ENCODE peak calls at places on chromosome 19, in eight cellular contexts. One of them, this sample, is unnamed.

GRCh38 chr19:7998081-7998480 is 7.4 kb downstream of the ELAVL1 start:
- DNase-seq in heart left ventricle: no peak
- DNase-seq in cardiac muscle cell: peak; percentile 27
- DNase-seq in adrenal gland: no peak
- DNase-seq in esophagus squamous epithelium: no peak
- DNase-seq in K562: no peak
- DNase-seq in IMR-90: peak; percentile 63
- DNase-seq in tibial nerve: no peak
- DNase-seq in this sample: no peak

GRCh38 chr19:33668968-33669367 is 47.2 kb downstream of the CHST8 start:
- DNase-seq in adrenal gland: no peak
- DNase-seq in tibial nerve: no peak
- DNase-seq in heart left ventricle: no peak
- DNase-seq in IMR-90: no peak
- DNase-seq in esophagus squamous epithelium: no peak
- DNase-seq in K562: no peak
- DNase-seq in cardiac muscle cell: no peak
- DNase-seq in this sample: no peak

GRCh38 chr19:33440682-33441081 is 67.2 kb downstream of the CEBPG start:
- DNase-seq in IMR-90: no peak
- DNase-seq in adrenal gland: no peak
- DNase-seq in cardiac muscle cell: no peak
- DNase-seq in tibial nerve: no peak
- DNase-seq in K562: no peak
- DNase-seq in heart left ventricle: peak; percentile 25
- DNase-seq in esophagus squamous epithelium: no peak
- DNase-seq in this sample: no peak

GRCh38 chr19:38264486-38265212 is at the start of gene SPINT2:
- DNase-seq in heart left ventricle: no peak
- DNase-seq in IMR-90: no peak
- DNase-seq in adrenal gland: no peak
- DNase-seq in tibial nerve: no peak
- DNase-seq in esophagus squamous epithelium: no peak
- DNase-seq in cardiac muscle cell: peak; percentile 89
- DNase-seq in K562: no peak
- DNase-seq in this sample: peak; percentile 95

GRCh38 chr19:39906283-39906682 is 28.2 kb downstream of the FCGBP start:
- DNase-seq in tibial nerve: no peak
- DNase-seq in cardiac muscle cell: no peak
- DNase-seq in adrenal gland: no peak
- DNase-seq in IMR-90: no peak
- DNase-seq in K562: no peak
- DNase-seq in heart left ventricle: no peak
- DNase-seq in esophagus squamous epithelium: no peak
- DNase-seq in this sample: peak; percentile 19

GRCh38 chr19:5679289-5680082 is 830 bp downstream of the MICOS13 start:
- DNase-seq in K562: no peak
- DNase-seq in heart left ventricle: no peak
- DNase-seq in esophagus squamous epithelium: no peak
- DNase-seq in adrenal gland: no peak
- DNase-seq in IMR-90: no peak
- DNase-seq in tibial nerve: no peak
- DNase-seq in cardiac muscle cell: no peak
- DNase-seq in this sample: peak; percentile 65

GRCh38 chr19:33775731-33776487 is 20.8 kb upstream of the KCTD15 start:
- DNase-seq in esophagus squamous epithelium: no peak
- DNase-seq in K562: no peak
- DNase-seq in tibial nerve: no peak
- DNase-seq in heart left ventricle: no peak
- DNase-seq in cardiac muscle cell: no peak
- DNase-seq in IMR-90: no peak
- DNase-seq in adrenal gland: no peak
- DNase-seq in this sample: no peak

GRCh38 chr19:24159707-24160106 is 72.7 kb downstream of the ZNF254 start:
- DNase-seq in tibial nerve: no peak
- DNase-seq in cardiac muscle cell: no peak
- DNase-seq in heart left ventricle: no peak
- DNase-seq in IMR-90: peak; percentile 17
- DNase-seq in esophagus squamous epithelium: no peak
- DNase-seq in K562: peak; percentile 13
- DNase-seq in adrenal gland: no peak
- DNase-seq in this sample: peak; percentile 37

GRCh38 chr19:33398361-33399060 is 25.0 kb downstream of the CEBPG start:
- DNase-seq in K562: no peak
- DNase-seq in heart left ventricle: no peak
- DNase-seq in cardiac muscle cell: no peak
- DNase-seq in adrenal gland: no peak
- DNase-seq in IMR-90: no peak
- DNase-seq in esophagus squamous epithelium: no peak
- DNase-seq in tibial nerve: no peak
- DNase-seq in this sample: no peak

GRCh38 chr19:56294557-56294956 is 20.1 kb downstream of the ZSCAN5A start:
- DNase-seq in adrenal gland: no peak
- DNase-seq in IMR-90: peak; percentile 15
- DNase-seq in K562: no peak
- DNase-seq in esophagus squamous epithelium: no peak
- DNase-seq in cardiac muscle cell: no peak
- DNase-seq in tibial nerve: no peak
- DNase-seq in heart left ventricle: no peak
- DNase-seq in this sample: no peak

GRCh38 chr19:5253403-5254110 is 87.1 kb downstream of the PTPRS start:
- DNase-seq in cardiac muscle cell: no peak
- DNase-seq in IMR-90: peak; percentile 44
- DNase-seq in heart left ventricle: no peak
- DNase-seq in esophagus squamous epithelium: no peak
- DNase-seq in adrenal gland: peak; percentile 24
- DNase-seq in K562: no peak
- DNase-seq in tibial nerve: peak; percentile 25
- DNase-seq in this sample: no peak

GRCh38 chr19:45475537-45476348 is 7.9 kb downstream of the FOSB start:
- DNase-seq in heart left ventricle: no peak
- DNase-seq in K562: no peak
- DNase-seq in IMR-90: peak; percentile 32
- DNase-seq in tibial nerve: no peak
- DNase-seq in cardiac muscle cell: no peak
- DNase-seq in esophagus squamous epithelium: no peak
- DNase-seq in adrenal gland: no peak
- DNase-seq in this sample: no peak

GRCh38 chr19:10146142-10146541 is 26.4 kb upstream of the EIF3G start:
- DNase-seq in tibial nerve: no peak
- DNase-seq in heart left ventricle: no peak
- DNase-seq in esophagus squamous epithelium: no peak
- DNase-seq in IMR-90: no peak
- DNase-seq in cardiac muscle cell: no peak
- DNase-seq in adrenal gland: no peak
- DNase-seq in K562: no peak
- DNase-seq in this sample: no peak

GRCh38 chr19:30877591-30878230 is 471.5 kb downstream of the TSHZ3 start:
- DNase-seq in adrenal gland: peak; percentile 59
- DNase-seq in cardiac muscle cell: no peak
- DNase-seq in IMR-90: no peak
- DNase-seq in heart left ventricle: no peak
- DNase-seq in K562: no peak
- DNase-seq in tibial nerve: peak; percentile 56
- DNase-seq in esophagus squamous epithelium: no peak
- DNase-seq in this sample: no peak

GRCh38 chr19:1079566-1080111 is 12.7 kb downstream of the ARHGAP45 start:
- DNase-seq in adrenal gland: no peak
- DNase-seq in K562: no peak
- DNase-seq in tibial nerve: no peak
- DNase-seq in cardiac muscle cell: no peak
- DNase-seq in heart left ventricle: peak; percentile 63
- DNase-seq in esophagus squamous epithelium: no peak
- DNase-seq in IMR-90: no peak
- DNase-seq in this sample: no peak

GRCh38 chr19:10270616-10271394 is at the start of gene ICAM1:
- DNase-seq in K562: peak; percentile 83
- DNase-seq in IMR-90: peak; percentile 66
- DNase-seq in esophagus squamous epithelium: no peak
- DNase-seq in tibial nerve: peak; percentile 69
- DNase-seq in adrenal gland: peak; percentile 84
- DNase-seq in heart left ventricle: peak; percentile 91
- DNase-seq in cardiac muscle cell: no peak
- DNase-seq in this sample: peak; percentile 90

GRCh38 chr19:7970716-7971448 is 27.4 kb upstream of the TIMM44 start:
- DNase-seq in K562: peak; percentile 54
- DNase-seq in cardiac muscle cell: peak; percentile 71
- DNase-seq in adrenal gland: peak; percentile 40
- DNase-seq in tibial nerve: peak; percentile 23
- DNase-seq in esophagus squamous epithelium: no peak
- DNase-seq in heart left ventricle: peak; percentile 48
- DNase-seq in IMR-90: peak; percentile 28
- DNase-seq in this sample: peak; percentile 91

GRCh38 chr19:10517361-10517759 is at the start of gene S1PR5:
- DNase-seq in IMR-90: no peak
- DNase-seq in K562: peak; percentile 46
- DNase-seq in tibial nerve: no peak
- DNase-seq in adrenal gland: no peak
- DNase-seq in esophagus squamous epithelium: no peak
- DNase-seq in cardiac muscle cell: peak; percentile 38
- DNase-seq in heart left ventricle: no peak
- DNase-seq in this sample: peak; percentile 85

GRCh38 chr19:2552859-2553258 is 76.9 kb downstream of the GADD45B start:
- DNase-seq in tibial nerve: no peak
- DNase-seq in esophagus squamous epithelium: no peak
- DNase-seq in cardiac muscle cell: no peak
- DNase-seq in heart left ventricle: no peak
- DNase-seq in IMR-90: no peak
- DNase-seq in K562: no peak
- DNase-seq in adrenal gland: peak; percentile 42
- DNase-seq in this sample: no peak
- H3K4me3 ChIP-seq in tibial nerve: no peak overlapping the region
- H3K4me3 ChIP-seq in esophagus squamous epithelium: no peak overlapping the region
- H3K4me3 ChIP-seq in cardiac muscle cell: no peak overlapping the region
- H3K4me3 ChIP-seq in heart left ventricle: peak overlapping the region; percentile 31
- H3K4me3 ChIP-seq in IMR-90: no peak overlapping the region
- H3K4me3 ChIP-seq in K562: peak overlapping the region; percentile 0
- H3K4me3 ChIP-seq in adrenal gland: no peak overlapping the region
- H3K4me3 ChIP-seq in this sample: no peak overlapping the region

GRCh38 chr19:57687363-57688010 is 5.7 kb downstream of the ZNF551 start:
- DNase-seq in heart left ventricle: no peak
- DNase-seq in K562: no peak
- DNase-seq in esophagus squamous epithelium: no peak
- DNase-seq in cardiac muscle cell: no peak
- DNase-seq in tibial nerve: no peak
- DNase-seq in adrenal gland: no peak
- DNase-seq in IMR-90: no peak
- DNase-seq in this sample: no peak
- H3K9me3 ChIP-seq in heart left ventricle: peaks cover 94% of the 10 kb centered on the region
- H3K9me3 ChIP-seq in K562: peaks cover 61% of the 10 kb centered on the region
- H3K9me3 ChIP-seq in esophagus squamous epithelium: peaks cover 20% of the 10 kb centered on the region
- H3K9me3 ChIP-seq in cardiac muscle cell: no peaks in the 10 kb centered on the region
- H3K9me3 ChIP-seq in tibial nerve: peaks cover 92% of the 10 kb centered on the region
- H3K9me3 ChIP-seq in adrenal gland: no peaks in the 10 kb centered on the region
- H3K9me3 ChIP-seq in IMR-90: peaks cover 73% of the 10 kb centered on the region
- H3K9me3 ChIP-seq in this sample: peaks cover 80% of the 10 kb centered on the region

GRCh38 chr19:50722248-50723013 is 733 bp upstream of the CLEC11A start:
- DNase-seq in IMR-90: peak; percentile 6
- DNase-seq in esophagus squamous epithelium: no peak
- DNase-seq in tibial nerve: no peak
- DNase-seq in K562: no peak
- DNase-seq in heart left ventricle: no peak
- DNase-seq in cardiac muscle cell: no peak
- DNase-seq in adrenal gland: no peak
- DNase-seq in this sample: no peak
- H3K27ac ChIP-seq in IMR-90: peak overlapping the region; percentile 87
- H3K27ac ChIP-seq in esophagus squamous epithelium: peak overlapping the region; percentile 78
- H3K27ac ChIP-seq in tibial nerve: no peak overlapping the region
- H3K27ac ChIP-seq in K562: no peak overlapping the region
- H3K27ac ChIP-seq in heart left ventricle: peak overlapping the region; percentile 80
- H3K27ac ChIP-seq in cardiac muscle cell: no peak overlapping the region
- H3K27ac ChIP-seq in adrenal gland: no peak overlapping the region
- H3K27ac ChIP-seq in this sample: no peak overlapping the region

GRCh38 chr19:12796146-12797071 is 5.1 kb downstream of the JUNB start:
- DNase-seq in esophagus squamous epithelium: no peak
- DNase-seq in K562: peak; percentile 71
- DNase-seq in heart left ventricle: peak; percentile 87
- DNase-seq in IMR-90: peak; percentile 81
- DNase-seq in tibial nerve: peak; percentile 76
- DNase-seq in adrenal gland: peak; percentile 84
- DNase-seq in cardiac muscle cell: peak; percentile 87
- DNase-seq in this sample: peak; percentile 94
- H3K4me3 ChIP-seq in esophagus squamous epithelium: no peak overlapping the region
- H3K4me3 ChIP-seq in K562: no peak overlapping the region
- H3K4me3 ChIP-seq in heart left ventricle: peak overlapping the region; percentile 45
- H3K4me3 ChIP-seq in IMR-90: no peak overlapping the region
- H3K4me3 ChIP-seq in tibial nerve: no peak overlapping the region
- H3K4me3 ChIP-seq in adrenal gland: no peak overlapping the region
- H3K4me3 ChIP-seq in cardiac muscle cell: no peak overlapping the region
- H3K4me3 ChIP-seq in this sample: no peak overlapping the region

DNA sequence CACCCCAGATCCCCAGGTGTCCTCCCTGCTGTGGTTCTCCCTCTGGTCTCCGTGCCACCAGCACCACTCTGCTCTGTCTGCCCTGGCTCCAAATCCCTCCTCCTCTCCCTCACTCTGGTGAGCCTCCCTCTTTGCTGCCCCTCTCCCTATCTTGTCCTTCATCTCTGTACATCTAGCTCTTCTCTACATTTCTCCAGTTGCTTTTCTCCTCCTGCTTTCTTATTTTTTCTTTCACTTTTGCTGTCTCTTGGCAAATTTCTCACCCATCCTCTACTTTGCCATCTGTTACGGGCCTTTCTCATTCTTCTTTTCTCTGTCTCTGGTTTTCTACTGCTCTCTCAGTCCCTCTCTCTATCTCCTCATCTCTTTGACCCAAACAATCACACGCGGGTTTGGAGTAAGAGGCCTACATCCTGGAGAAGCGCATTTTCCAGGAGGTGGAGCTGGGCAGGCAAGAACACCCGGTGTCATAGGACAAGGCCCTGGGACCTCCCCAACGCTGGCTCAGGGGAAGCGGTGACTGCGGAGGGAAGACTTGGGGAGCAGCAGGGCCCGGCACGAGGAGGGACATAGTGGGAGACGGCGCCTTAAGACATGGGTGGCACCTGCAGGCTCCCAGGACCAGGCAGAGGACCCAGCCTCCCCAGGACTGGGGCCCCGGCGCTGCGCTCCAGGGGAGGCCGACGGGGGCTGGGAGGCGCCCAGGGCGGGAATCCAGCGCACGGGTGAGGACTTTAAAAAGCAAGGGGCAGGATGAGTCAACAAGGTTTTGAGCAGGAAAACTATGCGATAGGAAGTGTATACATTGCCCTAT is 9.9 kb downstream of the ZNF611 start:
- DNase-seq in adrenal gland: no peak
- DNase-seq in heart left ventricle: no peak
- DNase-seq in cardiac muscle cell: no peak
- DNase-seq in IMR-90: no peak
- DNase-seq in tibial nerve: no peak
- DNase-seq in K562: peak; percentile 39
- DNase-seq in esophagus squamous epithelium: no peak
- DNase-seq in this sample: no peak
- H3K9me3 ChIP-seq in adrenal gland: no peaks in the 10 kb centered on the region
- H3K9me3 ChIP-seq in heart left ventricle: no peaks in the 10 kb centered on the region
- H3K9me3 ChIP-seq in cardiac muscle cell: no peaks in the 10 kb centered on the region
- H3K9me3 ChIP-seq in IMR-90: no peaks in the 10 kb centered on the region
- H3K9me3 ChIP-seq in tibial nerve: no peaks in the 10 kb centered on the region
- H3K9me3 ChIP-seq in K562: no peaks in the 10 kb centered on the region
- H3K9me3 ChIP-seq in esophagus squamous epithelium: no peaks in the 10 kb centered on the region
- H3K9me3 ChIP-seq in this sample: peaks cover 35% of the 10 kb centered on the region